ENCODE peak calls at places on chromosomes 11 and 22, in four cellular contexts. J, E, M and D are unnamed samples.

GRCh38 chr11:7796842-7797241 is at the start of gene OR5P2:
- DNase-seq in J (no peak), E (no peak), M (no peak), D (no peak)

GRCh38 chr22:28670691-28671261 is 8.9 kb downstream of the TTC28 start:
- DNase-seq in J (no peak), E (no peak), M (no peak), D (no peak)

GRCh38 chr11:133895551-133895950 is 50.2 kb upstream of the SPATA19 start:
- DNase-seq in J (no peak), E (no peak), M (peak), D (no peak)

GRCh38 chr11:111729441-111729840 is 36.7 kb downstream of the PPP2R1B start:
- DNase-seq in J (no peak), E (no peak), M (no peak), D (no peak)

GRCh38 chr22:33076368-33076767 is 18.2 kb upstream of the SYN3 start:
- DNase-seq in J (no peak), E (no peak), M (no peak), D (peak)

GRCh38 chr11:76918941-76919386 is 58.2 kb downstream of the ACER3 start:
- DNase-seq in J (no peak), E (no peak), M (no peak), D (peak)

GRCh38 chr11:30314625-30315024 is 8.3 kb upstream of the ARL14EP start:
- DNase-seq in J (no peak), E (no peak), M (no peak), D (no peak)

GRCh38 chr11:19597876-19598275 is 114.8 kb upstream of the NAV2 start:
- DNase-seq in J (no peak), E (no peak), M (peak), D (no peak)

GRCh38 chr22:27241430-27242110 is 560.0 kb downstream of the MN1 start:
- DNase-seq in J (no peak), E (no peak), M (no peak), D (no peak)